ENCODE peak calls at places on chromosomes 1 and 21, in eight cellular contexts. X is kidney epithelial cell, U is T follicular helper cell, G is ELF-1, M is NCI-H774, O is GM06990, E is thoracic aorta, Z is DND-41. Y is an unnamed sample.

GRCh38 chr1:222994506-222995229 is 148.4 kb downstream of the TLR5 start:
- DNase-seq in X (no peak), U (no peak), G (no peak), M (no peak), O (no peak), E (no peak), Z (no peak), Y (no peak)

GRCh38 chr1:17719874-17720273 is 35.3 kb upstream of the ACTL8 start:
- DNase-seq in X (no peak), U (no peak), G (no peak), M (no peak), O (no peak), E (no peak), Z (no peak), Y (no peak)

GRCh38 chr1:11447903-11448302 is 31.1 kb upstream of the DISP3 start:
- DNase-seq in X (no peak), U (no peak), G (no peak), M (no peak), O (no peak), E (no peak), Z (no peak), Y (no peak)

GRCh38 chr1:3510136-3510955 is 55.9 kb downstream of the ARHGEF16 start:
- DNase-seq in X (no peak), U (no peak), G (no peak), M (no peak), O (no peak), E (no peak), Z (no peak), Y (no peak)

GRCh38 chr21:26686278-26686677 is 113.2 kb upstream of the CYYR1 start:
- DNase-seq in X (peak), U (no peak), G (no peak), M (no peak), O (no peak), E (no peak), Z (peak), Y (peak)

GRCh38 chr1:203652718-203653461 is 26.3 kb downstream of the ATP2B4 start:
- DNase-seq in X (no peak), U (no peak), G (no peak), M (no peak), O (peak), E (no peak), Z (peak), Y (no peak)

GRCh38 chr1:108049083-108049819 is 84.3 kb upstream of the VAV3 start:
- DNase-seq in X (peak), U (no peak), G (peak), M (no peak), O (no peak), E (no peak), Z (peak), Y (no peak)

GRCh38 chr21:35614412-35614901 is 445.9 kb downstream of the SETD4 start:
- DNase-seq in X (peak), U (no peak), G (peak), M (no peak), O (no peak), E (no peak), Z (no peak), Y (no peak)

GRCh38 chr1:174825127-174825526 is 174.6 kb upstream of the CACYBP start:
- DNase-seq in X (no peak), U (no peak), G (no peak), M (no peak), O (no peak), E (no peak), Z (no peak), Y (no peak)

GRCh38 chr1:1086911-1087341 is 12.8 kb upstream of the RNF223 start:
- DNase-seq in X (no peak), U (no peak), G (no peak), M (no peak), O (no peak), E (no peak), Z (no peak), Y (no peak)